ENCODE peak calls at places on chromosomes 7 and 10, in four cellular contexts. A, O, E and P are unnamed samples.
A peak's percentile ranks its signal among the peaks of the same experiment; 100 is the strongest.

GRCh38 chr7:47428052-47428779 is 153.7 kb downstream of the TNS3 start:
- DNase-seq in E (no peak), O (no peak), A (no peak), P (no peak)

GRCh38 chr10:101397140-101397539 is 43.2 kb downstream of the BTRC start:
- DNase-seq in A (no peak), E (no peak), O (peak; percentile 53), P (no peak)

GRCh38 chr10:78417425-78418370 is 384.0 kb downstream of the RPS24 start:
- DNase-seq in O (no peak), E (no peak), A (no peak), P (no peak)

GRCh38 chr7:149734514-149735075 is 38.8 kb downstream of the ZNF467 start:
- DNase-seq in A (no peak), O (no peak), E (no peak), P (no peak)

GRCh38 chr7:151011097-151011409 is 13.2 kb downstream of the ATG9B start:
- DNase-seq in E (no peak), O (no peak), A (no peak), P (no peak)

GRCh38 chr10:4447977-4448376 is 378.0 kb upstream of the AKR1E2 start:
- DNase-seq in O (no peak), A (no peak), E (no peak), P (no peak)

GRCh38 chr10:788796-789748 is 99.6 kb upstream of the DIP2C start:
- DNase-seq in A (peak; percentile 82), E (no peak), O (peak; percentile 50), P (peak; percentile 84)

GRCh38 chr7:18177815-18178660 is 150.4 kb upstream of the PRPS1L1 start:
- DNase-seq in O (no peak), A (no peak), E (no peak), P (no peak)

GRCh38 chr10:88042162-88043100 is 179.0 kb downstream of the PTEN start:
- DNase-seq in O (peak; percentile 75), E (no peak), A (no peak), P (no peak)

GRCh38 chr10:132345345-132345744 is 13.4 kb downstream of the LRRC27 start:
- DNase-seq in E (no peak), A (no peak), O (no peak), P (no peak)

GRCh38 chr7:95865716-95866371 is 93.5 kb downstream of the DYNC1I1 start:
- DNase-seq in A (no peak), E (no peak), O (no peak), P (no peak)

GRCh38 chr7:82234457-82235049 is 209.0 kb downstream of the CACNA2D1 start:
- DNase-seq in A (no peak), O (peak; percentile 38), E (no peak), P (peak; percentile 12)